ENCODE peak calls at places on chromosomes 11 and 22, in ten cellular contexts. D, I, B, E, J, V, A, G, O and K are unnamed samples.

GRCh38 chr11:61704838-61705237 is 24.6 kb downstream of the DAGLA start:
- DNase-seq in D (no peak), I (no peak), B (no peak), E (no peak), J (no peak), V (no peak), A (no peak), G (no peak), O (no peak), K (no peak)

GRCh38 chr11:6321356-6321755 is 1.1 kb upstream of the CAVIN3 start:
- DNase-seq in D (no peak), I (no peak), B (no peak), E (no peak), J (no peak), V (no peak), A (peak; percentile 24), G (no peak), O (peak; percentile 32), K (no peak)

GRCh38 chr11:70711911-70712185 is 313.5 kb downstream of the CTTN start:
- DNase-seq in D (no peak), I (no peak), B (no peak), E (no peak), J (no peak), V (no peak), A (no peak), G (no peak), O (no peak), K (no peak)

GRCh38 chr11:114086394-114086793 is 26.9 kb downstream of the ZBTB16 start:
- DNase-seq in D (no peak), I (no peak), B (no peak), E (no peak), J (no peak), V (no peak), A (no peak), G (no peak), O (no peak), K (no peak)

GRCh38 chr11:8017894-8018741 is 31.0 kb downstream of the EIF3F start:
- DNase-seq in D (no peak), I (no peak), B (no peak), E (no peak), J (no peak), V (no peak), A (no peak), G (no peak), O (peak; percentile 17), K (no peak)

GRCh38 chr22:37230673-37231405 is 13.2 kb downstream of the RAC2 start:
- DNase-seq in D (no peak), I (no peak), B (no peak), E (no peak), J (no peak), V (no peak), A (no peak), G (peak; percentile 86), O (no peak), K (no peak)

GRCh38 chr11:36354221-36355003 is 58.3 kb downstream of the PRR5L start:
- DNase-seq in D (no peak), I (peak; percentile 68), B (no peak), E (no peak), J (peak; percentile 87), V (no peak), A (no peak), G (peak; percentile 72), O (peak; percentile 8), K (no peak)

GRCh38 chr22:36258750-36259619 is 6.1 kb downstream of the APOL1 start:
- DNase-seq in D (peak; percentile 69), I (peak; percentile 60), B (no peak), E (peak; percentile 16), J (no peak), V (no peak), A (peak; percentile 34), G (peak; percentile 94), O (no peak), K (no peak)

GRCh38 chr11:117232911-117233409 is 489 bp downstream of the RNF214 start:
- DNase-seq in D (peak; percentile 64), I (no peak), B (no peak), E (peak; percentile 40), J (no peak), V (no peak), A (no peak), G (no peak), O (no peak), K (no peak)

GRCh38 chr22:38869663-38870062 is 2.4 kb downstream of the CBX6 start:
- DNase-seq in D (no peak), I (no peak), B (no peak), E (no peak), J (no peak), V (no peak), A (no peak), G (no peak), O (no peak), K (no peak)

GRCh38 chr11:45089845-45090499 is 56.5 kb upstream of the PRDM11 start:
- DNase-seq in D (no peak), I (peak; percentile 60), B (no peak), E (peak; percentile 88), J (no peak), V (no peak), A (no peak), G (no peak), O (no peak), K (no peak)

GRCh38 chr22:39808087-39808486 is 85.5 kb downstream of the ENTHD1 start:
- DNase-seq in D (no peak), I (peak; percentile 30), B (no peak), E (peak; percentile 51), J (no peak), V (peak; percentile 7), A (no peak), G (no peak), O (peak; percentile 56), K (no peak)

GRCh38 chr11:10490398-10491232 is 35.6 kb downstream of the AMPD3 start:
- DNase-seq in D (peak; percentile 75), I (peak; percentile 97), B (peak; percentile 68), E (peak; percentile 16), J (peak; percentile 82), V (no peak), A (peak; percentile 50), G (no peak), O (peak; percentile 60), K (peak; percentile 71)

GRCh38 chr11:34345991-34346480 is 11.8 kb downstream of the ABTB2 start:
- DNase-seq in D (no peak), I (peak; percentile 89), B (no peak), E (no peak), J (no peak), V (no peak), A (peak; percentile 71), G (no peak), O (no peak), K (no peak)

GRCh38 chr11:105108247-105108646 is 31.3 kb downstream of the CARD18 start:
- DNase-seq in D (no peak), I (no peak), B (no peak), E (no peak), J (no peak), V (no peak), A (no peak), G (no peak), O (no peak), K (peak; percentile 64)

GRCh38 chr22:36765943-36766450 is 9.9 kb downstream of the IFT27 start:
- DNase-seq in D (no peak), I (peak; percentile 44), B (no peak), E (no peak), J (peak; percentile 17), V (no peak), A (no peak), G (no peak), O (no peak), K (no peak)

GRCh38 chr22:37319469-37319868 is 37.2 kb downstream of the CYTH4 start:
- DNase-seq in D (no peak), I (no peak), B (no peak), E (no peak), J (no peak), V (no peak), A (no peak), G (no peak), O (no peak), K (no peak)

GRCh38 chr11:67545280-67545679 is 22.0 kb upstream of the CABP2 start:
- DNase-seq in D (peak; percentile 71), I (no peak), B (peak; percentile 32), E (no peak), J (no peak), V (no peak), A (peak; percentile 56), G (no peak), O (peak; percentile 88), K (no peak)

GRCh38 chr11:31664129-31664528 is 147.0 kb downstream of the PAX6 start:
- DNase-seq in D (no peak), I (no peak), B (no peak), E (no peak), J (no peak), V (no peak), A (no peak), G (no peak), O (no peak), K (no peak)

GRCh38 chr22:23749747-23750373 is 1.1 kb downstream of the ZNF70 start:
- DNase-seq in D (peak; percentile 10), I (peak; percentile 91), B (no peak), E (peak; percentile 64), J (no peak), V (no peak), A (no peak), G (no peak), O (no peak), K (no peak)
- H3K4me3 ChIP-seq in D (peak overlapping the region; percentile 68), I (peak overlapping the region; percentile 91), B (peak overlapping the region; percentile 60), E (peak overlapping the region; percentile 90), J (peak overlapping the region; percentile 83), V (no peak overlapping the region), A (peak overlapping the region; percentile 83), G (no peak overlapping the region), O (no peak overlapping the region), K (no peak overlapping the region)

GRCh38 chr11:11995601-11996000 is 12.8 kb downstream of the DKK3 start:
- DNase-seq in D (no peak), I (no peak), B (no peak), E (no peak), J (no peak), V (no peak), A (no peak), G (peak; percentile 84), O (no peak), K (no peak)
- H3K4me3 ChIP-seq in D (no peak overlapping the region), I (no peak overlapping the region), B (no peak overlapping the region), E (no peak overlapping the region), J (no peak overlapping the region), V (no peak overlapping the region), A (no peak overlapping the region), G (no peak overlapping the region), O (no peak overlapping the region), K (no peak overlapping the region)

GRCh38 chr22:43926349-43926710 is 2.7 kb downstream of the PNPLA3 start:
- DNase-seq in D (no peak), I (no peak), B (no peak), E (no peak), J (no peak), V (no peak), A (no peak), G (no peak), O (no peak), K (no peak)
- H3K4me3 ChIP-seq in D (no peak overlapping the region), I (no peak overlapping the region), B (no peak overlapping the region), E (no peak overlapping the region), J (no peak overlapping the region), V (no peak overlapping the region), A (no peak overlapping the region), G (no peak overlapping the region), O (no peak overlapping the region), K (no peak overlapping the region)

DNA sequence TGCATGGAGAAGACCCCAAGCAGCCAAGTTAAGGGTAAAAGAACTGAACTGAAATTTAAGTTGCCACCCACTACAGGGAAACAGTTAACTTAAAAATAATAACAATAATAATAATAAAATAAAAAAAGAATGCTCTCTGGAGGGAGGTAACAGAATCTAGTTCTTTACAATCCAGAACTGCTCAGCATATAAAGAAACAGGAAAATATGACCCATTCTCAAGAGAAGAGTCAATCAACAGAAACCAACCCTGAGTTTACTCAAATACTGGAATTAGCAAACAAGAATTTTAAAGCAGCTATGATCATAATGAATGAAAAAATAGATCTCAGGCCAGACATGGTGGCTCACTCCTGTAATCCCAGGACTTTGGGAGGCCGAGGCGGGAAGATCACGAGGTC is 53.8 kb downstream of the DENND5A start:
- DNase-seq in D (no peak), I (no peak), B (no peak), E (no peak), J (no peak), V (no peak), A (no peak), G (no peak), O (no peak), K (no peak)
- H3K4me3 ChIP-seq in D (no peak overlapping the region), I (no peak overlapping the region), B (no peak overlapping the region), E (no peak overlapping the region), J (no peak overlapping the region), V (no peak overlapping the region), A (no peak overlapping the region), G (no peak overlapping the region), O (no peak overlapping the region), K (no peak overlapping the region)